ENCODE peak calls at places on chromosomes 2 and 18, in six cellular contexts. W, F, L, Q, E and C are unnamed samples.

GRCh38 chr2:215982465-215982875 is 30.9 kb downstream of the MREG start:
- DNase-seq in L (no peak), Q (no peak), F (peak), E (no peak), W (no peak), C (no peak)

GRCh38 chr2:210577263-210578071 is 21.1 kb downstream of the CPS1 start:
- DNase-seq in Q (no peak), L (peak), F (peak), W (peak), E (peak), C (peak)

GRCh38 chr2:37301408-37301807 is 23.2 kb downstream of the PRKD3 start:
- DNase-seq in Q (no peak), W (no peak), L (no peak), E (no peak), F (no peak), C (no peak)

GRCh38 chr2:214731008-214731407 is 78.5 kb downstream of the BARD1 start:
- DNase-seq in E (no peak), Q (no peak), L (no peak), F (no peak), W (no peak), C (no peak)

GRCh38 chr18:23462876-23463275 is 9.8 kb downstream of the RIOK3 start:
- DNase-seq in Q (no peak), F (no peak), E (no peak), W (no peak), L (no peak), C (no peak)

GRCh38 chr18:45932708-45933107 is 34.4 kb downstream of the EPG5 start:
- DNase-seq in Q (no peak), W (no peak), E (no peak), F (no peak), L (no peak), C (no peak)

GRCh38 chr2:223797811-223798721 is 39.3 kb downstream of the AP1S3 start:
- DNase-seq in W (peak), E (no peak), Q (no peak), F (peak), L (no peak), C (no peak)

GRCh38 chr2:134861173-134861572 is 22.8 kb downstream of the ACMSD start:
- DNase-seq in W (no peak), L (no peak), Q (no peak), F (no peak), E (no peak), C (no peak)

GRCh38 chr2:208182835-208183234 is 7.0 kb downstream of the C2orf80 start:
- DNase-seq in E (no peak), F (no peak), L (no peak), Q (no peak), W (no peak), C (no peak)

GRCh38 chr2:71901466-71901865 is 246.2 kb downstream of the CYP26B1 start:
- DNase-seq in E (no peak), F (no peak), Q (no peak), L (no peak), W (no peak), C (no peak)

GRCh38 chr2:132943829-132944228 is 273.8 kb upstream of the LYPD1 start:
- DNase-seq in L (no peak), E (no peak), W (peak), Q (no peak), F (no peak), C (no peak)

GRCh38 chr18:22286576-22286975 is 117.2 kb downstream of the GATA6 start:
- DNase-seq in W (no peak), E (no peak), L (no peak), F (no peak), Q (no peak), C (no peak)

GRCh38 chr2:75098856-75099255 is 100.5 kb downstream of the TACR1 start:
- DNase-seq in W (no peak), F (peak), E (no peak), L (no peak), Q (no peak), C (no peak)

GRCh38 chr2:31249009-31249690 is 15.2 kb downstream of the EHD3 start:
- DNase-seq in Q (no peak), W (no peak), F (no peak), L (no peak), E (no peak), C (no peak)

GRCh38 chr2:225948903-225949302 is 549.4 kb downstream of the NYAP2 start:
- DNase-seq in F (no peak), E (no peak), L (no peak), W (no peak), Q (no peak), C (no peak)

GRCh38 chr18:60624207-60624606 is 251.6 kb upstream of the MC4R start:
- DNase-seq in F (no peak), L (no peak), W (no peak), Q (no peak), E (no peak), C (no peak)

GRCh38 chr2:10221976-10222870 is 80.5 kb upstream of the HPCAL1 start:
- DNase-seq in E (no peak), L (no peak), F (no peak), Q (no peak), W (no peak), C (no peak)

GRCh38 chr2:109623297-109623696 is 9.1 kb downstream of the SOWAHC start:
- DNase-seq in W (no peak), F (no peak), Q (no peak), E (no peak), L (no peak), C (no peak)

GRCh38 chr18:55272510-55273243 is 313.4 kb upstream of the CCDC68 start:
- DNase-seq in F (no peak), L (no peak), Q (no peak), E (no peak), W (peak), C (no peak)

GRCh38 chr2:103959174-103960125 is 894.5 kb upstream of the POU3F3 start:
- DNase-seq in F (peak), Q (no peak), W (peak), L (no peak), E (no peak), C (no peak)